ENCODE peak calls at places on chromosome 11, in ten cellular contexts. W is stomach, O is HCT116, P is right lobe of liver, A is NB4, E is psoas muscle, U is A549, D is neural progenitor cell, B is GM23248, Y is fibroblast of lung. H is an unnamed sample.

GRCh38 chr11:95827661-95828060 is 37.4 kb downstream of the CEP57 start:
- DNase-seq in U (no peak), O (no peak), D (no peak), Y (peak), B (peak), E (no peak), P (no peak), W (no peak), A (peak), H (no peak)

GRCh38 chr11:24866743-24867142 is 369.9 kb downstream of the LUZP2 start:
- DNase-seq in U (no peak), B (no peak), A (no peak), P (no peak), E (no peak), Y (no peak), D (no peak), W (no peak), O (no peak), H (no peak)

GRCh38 chr11:16179668-16180067 is 176.7 kb downstream of the SOX6 start:
- DNase-seq in O (no peak), D (no peak), A (no peak), U (no peak), Y (no peak), W (no peak), P (no peak), B (peak), E (no peak), H (no peak)

GRCh38 chr11:58905716-58906547 is 33.4 kb upstream of the GLYATL1 start:
- DNase-seq in W (peak), U (peak), O (no peak), D (peak), P (peak), Y (peak), B (peak), E (peak), A (no peak), H (no peak)

GRCh38 chr11:4991066-4991465 is 3.6 kb upstream of the OR51L1 start:
- DNase-seq in D (peak), P (no peak), O (no peak), B (peak), E (no peak), Y (no peak), W (no peak), U (no peak), A (peak), H (no peak)

GRCh38 chr11:13338437-13339069 is 61.0 kb downstream of the BMAL1 start:
- DNase-seq in U (peak), O (no peak), P (no peak), Y (peak), B (peak), E (no peak), W (no peak), A (peak), D (no peak), H (no peak)

GRCh38 chr11:134483291-134483690 is 71.2 kb upstream of the B3GAT1 start:
- DNase-seq in A (no peak), B (no peak), W (no peak), D (no peak), Y (no peak), E (no peak), O (no peak), U (no peak), P (no peak), H (no peak)

GRCh38 chr11:47765086-47765485 is 2.1 kb downstream of the FNBP4 start:
- DNase-seq in E (no peak), A (no peak), B (peak), P (no peak), W (no peak), U (no peak), Y (no peak), D (no peak), O (no peak), H (no peak)

GRCh38 chr11:134915212-134915611 is 503.2 kb upstream of the B3GAT1 start:
- DNase-seq in A (no peak), B (peak), U (no peak), Y (peak), D (no peak), O (no peak), E (peak), W (no peak), P (no peak), H (no peak)

GRCh38 chr11:59158206-59159068 is 13.5 kb upstream of the DTX4 start:
- DNase-seq in W (peak), A (peak), U (peak), D (peak), E (no peak), O (peak), Y (peak), B (peak), P (no peak), H (no peak)

GRCh38 chr11:44651535-44652130 is 75.1 kb upstream of the TSPAN18 start:
- DNase-seq in U (no peak), A (peak), B (no peak), W (no peak), O (no peak), E (no peak), Y (no peak), P (no peak), D (no peak), H (no peak)

GRCh38 chr11:134313821-134314607 is 17.8 kb upstream of the GLB1L2 start:
- DNase-seq in D (no peak), Y (no peak), W (no peak), E (no peak), B (no peak), P (no peak), A (no peak), U (no peak), O (no peak), H (no peak)

GRCh38 chr11:5380740-5381342 is 2.8 kb upstream of the OR51M1 start:
- DNase-seq in A (peak), B (peak), Y (peak), O (peak), D (peak), P (peak), E (no peak), W (peak), U (peak), H (peak)

GRCh38 chr11:19711911-19712280 is 741 bp upstream of the NAV2 start:
- DNase-seq in Y (no peak), P (no peak), U (no peak), D (peak), E (no peak), A (no peak), O (no peak), W (no peak), B (peak), H (no peak)

GRCh38 chr11:70481625-70482528 is 83.5 kb downstream of the CTTN start:
- DNase-seq in P (peak), B (peak), Y (peak), U (peak), D (no peak), O (peak), W (peak), E (peak), A (no peak), H (no peak)

GRCh38 chr11:8988329-8989234 is 15.2 kb downstream of the NRIP3 start:
- DNase-seq in D (no peak), U (no peak), A (no peak), P (no peak), O (no peak), B (peak), E (no peak), W (no peak), Y (no peak), H (no peak)

GRCh38 chr11:73547706-73548105 is 50.2 kb downstream of the FAM168A start:
- DNase-seq in O (no peak), B (no peak), W (no peak), D (no peak), E (no peak), Y (no peak), P (no peak), A (no peak), U (no peak), H (no peak)

DNA sequence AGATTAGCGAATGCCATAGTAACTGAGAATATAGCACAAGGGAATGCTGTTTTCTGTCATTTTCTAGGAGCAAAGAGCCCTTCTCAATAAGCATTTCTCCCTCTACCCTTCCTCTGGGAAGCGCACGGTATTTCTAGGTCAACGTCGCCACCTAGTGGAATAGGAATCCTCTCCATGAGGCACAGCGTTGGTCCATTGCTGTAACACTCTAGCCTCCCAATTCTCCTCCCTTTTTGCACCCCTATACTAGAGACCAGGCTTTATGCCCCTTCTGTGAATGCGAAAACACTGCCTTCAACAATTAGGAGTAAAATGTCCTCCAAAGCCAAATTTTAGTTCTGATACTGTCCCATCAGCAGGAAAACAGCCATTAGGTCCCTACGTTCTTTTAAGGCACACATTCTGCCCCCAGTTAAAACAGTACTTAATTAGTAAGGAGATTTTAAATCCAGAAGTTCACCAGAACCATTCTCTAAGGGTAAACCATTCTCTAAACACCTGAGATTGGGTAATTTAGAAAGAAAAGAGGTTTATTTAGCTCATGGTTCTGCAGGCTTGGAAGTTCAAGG is 12.8 kb upstream of the HYLS1 start:
- DNase-seq in O (peak), A (peak), Y (peak), W (peak), U (peak), P (no peak), D (peak), B (peak), E (no peak), H (peak)
- H3K4me3 ChIP-seq in O (no peak), A (no peak), Y (no peak), W (no peak), U (no peak), P (no peak), D (peak), B (peak), E (no peak), H (no peak)

DNA sequence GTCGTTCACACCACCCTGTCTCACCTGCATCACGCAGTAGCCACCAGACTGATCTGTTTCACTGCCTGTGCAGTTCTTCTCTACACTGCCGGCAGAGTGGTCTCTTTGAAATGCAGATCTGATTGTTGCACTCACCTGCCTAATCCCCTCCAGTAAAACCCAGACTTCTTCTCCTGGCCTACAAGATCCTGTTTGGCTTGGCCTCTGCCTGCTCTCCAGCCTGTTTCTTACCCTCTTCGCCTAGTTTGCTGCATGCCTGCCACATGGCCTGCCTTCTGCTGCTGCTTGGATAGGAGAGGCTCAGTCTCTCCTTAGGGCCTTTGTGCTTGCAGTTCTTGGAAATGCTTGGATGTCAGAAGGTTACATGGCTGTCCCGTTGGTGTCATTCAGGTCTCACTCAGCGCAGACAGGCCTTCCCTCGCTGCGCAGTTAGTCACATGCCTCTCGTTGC is 42.0 kb downstream of the PACS1 start:
- DNase-seq in Y (no peak), A (no peak), P (no peak), U (no peak), W (no peak), O (no peak), E (no peak), D (no peak), B (no peak), H (no peak)
- H3K4me3 ChIP-seq in Y (no peak), A (no peak), P (no peak), U (peak), W (no peak), O (no peak), E (no peak), D (no peak), B (peak), H (no peak)

DNA sequence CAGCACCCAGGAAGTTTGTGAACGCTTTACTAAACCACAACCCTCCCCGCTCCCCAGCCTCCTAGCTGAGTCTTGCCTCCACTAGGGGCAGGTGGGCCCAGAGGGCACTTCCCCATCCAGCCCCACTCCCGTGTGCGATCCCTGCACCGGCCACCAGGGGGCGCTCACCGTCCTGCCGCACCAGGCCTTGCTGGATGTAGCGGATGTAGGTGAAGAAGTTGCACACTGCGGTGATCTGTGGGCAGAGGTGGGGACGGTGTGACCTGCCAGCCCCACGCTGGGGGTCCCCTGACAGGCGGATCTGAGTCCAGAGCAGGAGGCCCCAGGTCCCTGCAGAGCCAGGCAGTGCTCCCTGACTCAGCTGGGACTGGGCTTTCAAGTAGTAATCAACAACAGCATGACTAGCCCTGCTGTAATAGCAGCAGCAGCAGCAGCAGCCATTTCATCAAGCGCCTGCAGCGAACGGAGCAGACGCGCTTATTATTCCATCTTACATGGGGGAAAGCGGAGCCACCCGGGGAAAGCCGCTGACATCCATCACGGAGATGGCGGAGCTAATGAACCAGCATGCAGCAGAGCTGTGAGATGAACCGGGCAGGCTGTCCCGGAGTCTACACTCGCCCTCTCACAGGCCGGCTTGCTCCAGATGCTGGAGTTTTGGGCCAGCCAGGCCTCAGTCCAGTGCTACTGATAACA is 7.9 kb upstream of the FADS3 start:
- DNase-seq in U (peak), A (peak), B (peak), E (peak), Y (peak), P (peak), W (peak), D (peak), O (peak), H (peak)
- H3K4me3 ChIP-seq in U (no peak), A (no peak), B (no peak), E (no peak), Y (no peak), P (no peak), W (no peak), D (no peak), O (no peak), H (no peak)

GRCh38 chr11:27716850-27717249 is 16.6 kb upstream of the BDNF start:
- DNase-seq in B (peak), A (no peak), D (peak), E (no peak), W (no peak), P (no peak), U (no peak), O (no peak), Y (peak), H (no peak)

GRCh38 chr11:27717377-27717776 is 17.1 kb upstream of the BDNF start:
- DNase-seq in D (no peak), B (peak), Y (peak), E (no peak), W (no peak), P (no peak), O (no peak), U (peak), A (no peak), H (no peak)

GRCh38 chr11:27718853-27719574 is 18.8 kb upstream of the BDNF start:
- DNase-seq in A (no peak), U (peak), O (no peak), P (peak), B (peak), Y (peak), D (peak), E (no peak), W (no peak), H (no peak)

GRCh38 chr11:27718346-27718852 is 18.1 kb upstream of the BDNF start:
- DNase-seq in O (peak), B (peak), U (peak), W (no peak), A (no peak), D (peak), E (no peak), P (no peak), Y (peak), H (no peak)

DNA sequence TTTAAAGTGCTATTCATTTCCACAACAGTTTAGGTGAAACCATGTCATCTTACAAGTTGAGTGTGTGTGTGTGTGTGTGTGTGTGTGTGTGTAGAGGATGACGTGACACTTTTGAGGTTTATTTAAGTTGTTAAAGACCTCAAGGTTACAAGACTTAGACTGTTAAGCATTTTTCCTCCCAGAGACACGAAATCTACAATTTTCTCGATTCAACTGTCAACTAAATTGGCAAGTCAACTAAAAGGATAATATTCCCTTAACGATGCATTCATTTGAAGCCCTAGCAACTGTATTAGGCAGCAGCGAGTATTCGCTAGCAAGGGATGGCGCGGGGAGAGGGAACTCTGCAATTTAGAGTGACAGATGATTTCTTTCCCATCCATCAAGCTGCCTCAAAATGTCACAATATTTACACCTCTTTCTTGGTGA is 17.6 kb upstream of the BDNF start:
- DNase-seq in E (no peak), A (no peak), O (no peak), P (no peak), U (no peak), W (no peak), B (peak), Y (peak), D (peak), H (no peak)
- H3K4me3 ChIP-seq in E (peak), A (no peak), O (peak), P (no peak), U (peak), W (no peak), B (peak), Y (peak), D (peak), H (peak)

DNA sequence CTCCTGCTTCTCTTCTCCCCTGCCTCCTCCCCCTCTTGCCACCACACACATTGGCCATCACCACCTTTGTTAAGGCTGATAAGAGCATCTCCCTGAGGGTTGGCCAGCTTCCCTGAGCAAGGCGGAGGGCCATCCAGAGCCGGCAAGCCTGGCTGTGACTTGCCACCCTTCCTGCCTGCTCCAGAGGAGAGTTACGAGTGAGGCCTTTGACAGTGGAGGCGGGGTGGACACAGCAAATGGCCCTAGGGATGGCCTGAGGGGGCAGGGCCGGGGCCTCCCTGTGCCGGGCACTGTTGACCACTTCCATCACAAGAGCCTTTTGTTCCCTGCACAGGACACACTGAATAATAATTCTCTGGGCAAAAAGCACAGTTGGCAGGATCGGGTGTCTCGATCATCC is 5.4 kb downstream of the FREY1 start:
- DNase-seq in Y (no peak), E (no peak), A (no peak), P (no peak), B (no peak), O (no peak), U (no peak), W (no peak), D (no peak), H (no peak)
- H3K4me3 ChIP-seq in Y (no peak), E (no peak), A (no peak), P (no peak), B (no peak), O (no peak), U (no peak), W (no peak), D (no peak), H (no peak)

H was measured in iPS DF 6.9.